ENCODE peak calls at places on chromosomes 13 and 19, in ten cellular contexts. D, C, Q, A, R, S, X, K, U and W are unnamed samples.

GRCh38 chr19:15320118-15320517 is 12.2 kb downstream of the BRD4 start:
- DNase-seq in D (no peak), C (no peak), Q (no peak), A (no peak), R (no peak), S (peak), X (peak), K (no peak), U (no peak), W (no peak)

GRCh38 chr13:106911602-106912001 is 343.7 kb upstream of the ARGLU1 start:
- DNase-seq in D (no peak), C (no peak), Q (no peak), A (no peak), R (no peak), S (no peak), X (no peak), K (no peak), U (no peak), W (no peak)

GRCh38 chr13:45340422-45341033 is 455 bp downstream of the TPT1 start:
- DNase-seq in D (peak), C (peak), Q (peak), A (peak), R (peak), S (peak), X (peak), K (peak), U (peak), W (peak)

GRCh38 chr13:36124236-36124822 is 6.9 kb downstream of the DCLK1 start:
- DNase-seq in D (peak), C (peak), Q (no peak), A (peak), R (no peak), S (peak), X (peak), K (no peak), U (no peak), W (no peak)

GRCh38 chr19:9597027-9597426 is 12.7 kb upstream of the ZNF121 start:
- DNase-seq in D (peak), C (peak), Q (no peak), A (no peak), R (no peak), S (peak), X (peak), K (no peak), U (no peak), W (peak)

GRCh38 chr19:36420961-36421748 is 2.7 kb upstream of the ZFP82 start:
- DNase-seq in D (no peak), C (peak), Q (peak), A (no peak), R (no peak), S (peak), X (peak), K (no peak), U (no peak), W (no peak)

GRCh38 chr13:110485604-110486003 is 75.9 kb downstream of the RAB20 start:
- DNase-seq in D (no peak), C (peak), Q (peak), A (no peak), R (no peak), S (no peak), X (no peak), K (no peak), U (no peak), W (no peak)

GRCh38 chr13:48448963-48449614 is 36.2 kb upstream of the LPAR6 start:
- DNase-seq in D (peak), C (peak), Q (no peak), A (no peak), R (no peak), S (peak), X (peak), K (no peak), U (no peak), W (peak)

GRCh38 chr13:112346173-112346898 is 29.8 kb upstream of the SPACA7 start:
- DNase-seq in D (no peak), C (no peak), Q (peak), A (no peak), R (no peak), S (no peak), X (no peak), K (no peak), U (no peak), W (no peak)

GRCh38 chr19:1065606-1066109 is 1.3 kb upstream of the ARHGAP45 start:
- DNase-seq in D (peak), C (peak), Q (peak), A (no peak), R (no peak), S (no peak), X (no peak), K (no peak), U (peak), W (peak)

GRCh38 chr13:103282571-103283450 is 216.6 kb upstream of the SLC10A2 start:
- DNase-seq in D (peak), C (peak), Q (peak), A (no peak), R (no peak), S (peak), X (peak), K (no peak), U (no peak), W (peak)

GRCh38 chr19:48665786-48666185 is 7.0 kb downstream of the NTN5 start:
- DNase-seq in D (no peak), C (no peak), Q (no peak), A (no peak), R (no peak), S (no peak), X (no peak), K (no peak), U (no peak), W (no peak)

GRCh38 chr19:17680235-17680722 is 7.9 kb downstream of the UNC13A start:
- DNase-seq in D (peak), C (peak), Q (peak), A (peak), R (no peak), S (peak), X (peak), K (peak), U (peak), W (peak)